ENCODE peak calls at places on chromosomes 12 and 14, in six cellular contexts. One of them, this sample, is unnamed.
A peak's percentile ranks its signal among the peaks of the same experiment; 100 is the strongest.

GRCh38 chr14:102777711-102778615 is 714 bp downstream of the TRAF3 start:
- DNase-seq in CD8-positive, alpha-beta T cell: peak; percentile 29
- DNase-seq in midbrain: peak; percentile 24
- DNase-seq in NCI-H1436: no peak
- DNase-seq in mucosa of gallbladder: no peak
- DNase-seq in epithelial cell of proximal tubule: no peak
- DNase-seq in this sample: peak; percentile 19

GRCh38 chr12:67996347-67996746 is 7.1 kb downstream of the IFNG-AS1 start:
- DNase-seq in CD8-positive, alpha-beta T cell: no peak
- DNase-seq in midbrain: no peak
- DNase-seq in NCI-H1436: no peak
- DNase-seq in mucosa of gallbladder: no peak
- DNase-seq in epithelial cell of proximal tubule: peak; percentile 6
- DNase-seq in this sample: no peak

GRCh38 chr12:57085999-57086950 is 2.6 kb upstream of the NAB2 start:
- DNase-seq in CD8-positive, alpha-beta T cell: peak; percentile 55
- DNase-seq in midbrain: peak; percentile 50
- DNase-seq in NCI-H1436: peak; percentile 46
- DNase-seq in mucosa of gallbladder: peak; percentile 61
- DNase-seq in epithelial cell of proximal tubule: no peak
- DNase-seq in this sample: peak; percentile 72

GRCh38 chr12:119061208-119061796 is 80.0 kb downstream of the SRRM4 start:
- DNase-seq in CD8-positive, alpha-beta T cell: no peak
- DNase-seq in midbrain: no peak
- DNase-seq in NCI-H1436: no peak
- DNase-seq in mucosa of gallbladder: peak; percentile 73
- DNase-seq in epithelial cell of proximal tubule: no peak
- DNase-seq in this sample: peak; percentile 53

GRCh38 chr14:80239631-80240030 is 28.3 kb upstream of the DIO2 start:
- DNase-seq in CD8-positive, alpha-beta T cell: no peak
- DNase-seq in midbrain: no peak
- DNase-seq in NCI-H1436: no peak
- DNase-seq in mucosa of gallbladder: no peak
- DNase-seq in epithelial cell of proximal tubule: no peak
- DNase-seq in this sample: no peak

GRCh38 chr12:126271138-126271537 is 1205.9 kb downstream of the AACS start:
- DNase-seq in CD8-positive, alpha-beta T cell: no peak
- DNase-seq in midbrain: no peak
- DNase-seq in NCI-H1436: no peak
- DNase-seq in mucosa of gallbladder: no peak
- DNase-seq in epithelial cell of proximal tubule: no peak
- DNase-seq in this sample: no peak

GRCh38 chr12:69688496-69689427 is 10.3 kb downstream of the BEST3 start:
- DNase-seq in CD8-positive, alpha-beta T cell: peak; percentile 7
- DNase-seq in midbrain: no peak
- DNase-seq in NCI-H1436: no peak
- DNase-seq in mucosa of gallbladder: peak; percentile 61
- DNase-seq in epithelial cell of proximal tubule: peak; percentile 78
- DNase-seq in this sample: no peak

GRCh38 chr14:34713681-34714319 is 593 bp downstream of the CFL2 start:
- DNase-seq in CD8-positive, alpha-beta T cell: peak; percentile 5
- DNase-seq in midbrain: peak; percentile 47
- DNase-seq in NCI-H1436: no peak
- DNase-seq in mucosa of gallbladder: peak; percentile 23
- DNase-seq in epithelial cell of proximal tubule: peak; percentile 52
- DNase-seq in this sample: peak; percentile 47

GRCh38 chr12:117980621-117981020 is 11.8 kb upstream of the KSR2 start:
- DNase-seq in CD8-positive, alpha-beta T cell: no peak
- DNase-seq in midbrain: no peak
- DNase-seq in NCI-H1436: no peak
- DNase-seq in mucosa of gallbladder: no peak
- DNase-seq in epithelial cell of proximal tubule: no peak
- DNase-seq in this sample: no peak

GRCh38 chr12:131922772-131923171 is 6.3 kb upstream of the PUS1 start:
- DNase-seq in CD8-positive, alpha-beta T cell: no peak
- DNase-seq in midbrain: no peak
- DNase-seq in NCI-H1436: no peak
- DNase-seq in mucosa of gallbladder: no peak
- DNase-seq in epithelial cell of proximal tubule: no peak
- DNase-seq in this sample: no peak

GRCh38 chr12:104272938-104273337 is 30.6 kb upstream of the EID3 start:
- DNase-seq in CD8-positive, alpha-beta T cell: no peak
- DNase-seq in midbrain: no peak
- DNase-seq in NCI-H1436: no peak
- DNase-seq in mucosa of gallbladder: no peak
- DNase-seq in epithelial cell of proximal tubule: no peak
- DNase-seq in this sample: no peak

GRCh38 chr12:74791365-74791764 is 253.7 kb downstream of the ATXN7L3B start:
- DNase-seq in CD8-positive, alpha-beta T cell: no peak
- DNase-seq in midbrain: no peak
- DNase-seq in NCI-H1436: no peak
- DNase-seq in mucosa of gallbladder: no peak
- DNase-seq in epithelial cell of proximal tubule: no peak
- DNase-seq in this sample: no peak

GRCh38 chr14:91464615-91465205 is 45.4 kb downstream of the PPP4R3A start:
- DNase-seq in CD8-positive, alpha-beta T cell: no peak
- DNase-seq in midbrain: no peak
- DNase-seq in NCI-H1436: no peak
- DNase-seq in mucosa of gallbladder: no peak
- DNase-seq in epithelial cell of proximal tubule: no peak
- DNase-seq in this sample: no peak

GRCh38 chr12:131085125-131085815 is 131.6 kb downstream of the ADGRD1 start:
- DNase-seq in CD8-positive, alpha-beta T cell: no peak
- DNase-seq in midbrain: no peak
- DNase-seq in NCI-H1436: no peak
- DNase-seq in mucosa of gallbladder: no peak
- DNase-seq in epithelial cell of proximal tubule: no peak
- DNase-seq in this sample: no peak

GRCh38 chr12:132386926-132387497 is 57.6 kb upstream of the GALNT9 start:
- DNase-seq in CD8-positive, alpha-beta T cell: no peak
- DNase-seq in midbrain: no peak
- DNase-seq in NCI-H1436: no peak
- DNase-seq in mucosa of gallbladder: no peak
- DNase-seq in epithelial cell of proximal tubule: no peak
- DNase-seq in this sample: no peak

GRCh38 chr14:102000902-102001301 is 36.5 kb downstream of the DYNC1H1 start:
- DNase-seq in CD8-positive, alpha-beta T cell: no peak
- DNase-seq in midbrain: no peak
- DNase-seq in NCI-H1436: no peak
- DNase-seq in mucosa of gallbladder: no peak
- DNase-seq in epithelial cell of proximal tubule: no peak
- DNase-seq in this sample: no peak

GRCh38 chr14:67360469-67361206 is 510 bp downstream of the EIF2S1 start:
- DNase-seq in CD8-positive, alpha-beta T cell: no peak
- DNase-seq in midbrain: no peak
- DNase-seq in NCI-H1436: no peak
- DNase-seq in mucosa of gallbladder: no peak
- DNase-seq in epithelial cell of proximal tubule: no peak
- DNase-seq in this sample: no peak

GRCh38 chr12:106066726-106067325 is 71.9 kb downstream of the NUAK1 start:
- DNase-seq in CD8-positive, alpha-beta T cell: no peak
- DNase-seq in midbrain: no peak
- DNase-seq in NCI-H1436: no peak
- DNase-seq in mucosa of gallbladder: no peak
- DNase-seq in epithelial cell of proximal tubule: no peak
- DNase-seq in this sample: no peak

GRCh38 chr14:93493054-93493453 is 62.3 kb downstream of the UNC79 start:
- DNase-seq in CD8-positive, alpha-beta T cell: no peak
- DNase-seq in midbrain: no peak
- DNase-seq in NCI-H1436: no peak
- DNase-seq in mucosa of gallbladder: no peak
- DNase-seq in epithelial cell of proximal tubule: no peak
- DNase-seq in this sample: no peak